ENCODE peak calls at places on chromosomes 1 and 21, in eight cellular contexts. H, C, T, A, S, O, D and B are unnamed samples.
A peak's percentile ranks its signal among the peaks of the same experiment; 100 is the strongest.

GRCh38 chr1:111463029-111463683 is 10.6 kb upstream of the C1orf162 start:
- DNase-seq in H (no peak), C (no peak), T (no peak), A (no peak), S (no peak), O (peak; percentile 45), D (no peak), B (no peak)

GRCh38 chr1:25030674-25031589 is 100.9 kb upstream of the RUNX3 start:
- DNase-seq in H (no peak), C (no peak), T (peak; percentile 55), A (no peak), S (no peak), O (peak; percentile 35), D (no peak), B (no peak)

GRCh38 chr1:167561753-167562152 is 8.2 kb upstream of the CREG1 start:
- DNase-seq in H (no peak), C (no peak), T (no peak), A (no peak), S (no peak), O (no peak), D (no peak), B (no peak)

GRCh38 chr21:46116846-46117585 is 19.1 kb downstream of the COL6A2 start:
- DNase-seq in H (no peak), C (no peak), T (no peak), A (no peak), S (no peak), O (peak; percentile 48), D (no peak), B (no peak)

GRCh38 chr1:39497570-39497969 is 6.1 kb downstream of the BMP8A start:
- DNase-seq in H (no peak), C (no peak), T (no peak), A (no peak), S (no peak), O (no peak), D (no peak), B (no peak)

GRCh38 chr1:55055951-55056631 is 16.7 kb downstream of the PCSK9 start:
- DNase-seq in H (no peak), C (no peak), T (no peak), A (no peak), S (no peak), O (no peak), D (no peak), B (no peak)

GRCh38 chr1:231806623-231807470 is 180.3 kb downstream of the DISC1 start:
- DNase-seq in H (peak; percentile 20), C (peak; percentile 54), T (peak; percentile 1), A (no peak), S (peak; percentile 14), O (no peak), D (peak; percentile 37), B (no peak)

GRCh38 chr1:66282343-66282852 is 251.6 kb upstream of the SGIP1 start:
- DNase-seq in H (no peak), C (no peak), T (no peak), A (no peak), S (peak; percentile 65), O (peak; percentile 39), D (peak; percentile 85), B (no peak)

GRCh38 chr1:15717418-15718131 is 18.5 kb upstream of the SLC25A34 start:
- DNase-seq in H (no peak), C (peak; percentile 60), T (no peak), A (no peak), S (no peak), O (no peak), D (no peak), B (no peak)

GRCh38 chr1:62092126-62092525 is 102.5 kb upstream of the L1TD1 start:
- DNase-seq in H (no peak), C (no peak), T (no peak), A (no peak), S (no peak), O (no peak), D (no peak), B (no peak)

GRCh38 chr1:175129997-175130648 is 62.5 kb downstream of the KIAA0040 start:
- DNase-seq in H (no peak), C (no peak), T (no peak), A (no peak), S (no peak), O (no peak), D (peak; percentile 27), B (no peak)

GRCh38 chr1:162091681-162092524 is 22.4 kb downstream of the NOS1AP start:
- DNase-seq in H (no peak), C (no peak), T (no peak), A (no peak), S (no peak), O (no peak), D (no peak), B (no peak)

GRCh38 chr1:205915354-205915990 is 27.8 kb downstream of the SLC26A9 start:
- DNase-seq in H (no peak), C (no peak), T (no peak), A (no peak), S (no peak), O (no peak), D (no peak), B (no peak)

GRCh38 chr1:157460381-157460780 is 91.9 kb downstream of the FCRL5 start:
- DNase-seq in H (no peak), C (no peak), T (no peak), A (no peak), S (no peak), O (no peak), D (no peak), B (no peak)

GRCh38 chr1:203121186-203122015 is 6.1 kb upstream of the ADORA1 start:
- DNase-seq in H (no peak), C (no peak), T (no peak), A (no peak), S (no peak), O (no peak), D (no peak), B (no peak)

GRCh38 chr1:230000439-230001184 is 66.4 kb upstream of the GALNT2 start:
- DNase-seq in H (no peak), C (no peak), T (no peak), A (no peak), S (no peak), O (no peak), D (no peak), B (no peak)